ENCODE peak calls at places on chromosomes 2 and 18, in five cellular contexts. Q, O, M, A and F are unnamed samples.

GRCh38 chr18:50726960-50727589 is 92.7 kb downstream of the MRO start:
- DNase-seq in Q (peak), O (no peak), M (no peak), A (peak), F (no peak)

GRCh38 chr2:176675557-176676256 is 406.5 kb downstream of the MTX2 start:
- DNase-seq in Q (peak), O (no peak), M (no peak), A (peak), F (no peak)

GRCh38 chr2:236773206-236773605 is 203.6 kb downstream of the ACKR3 start:
- DNase-seq in Q (no peak), O (no peak), M (no peak), A (no peak), F (no peak)

GRCh38 chr2:235468978-235469694 is 24.7 kb upstream of the AGAP1 start:
- DNase-seq in Q (peak), O (no peak), M (peak), A (no peak), F (no peak)

GRCh38 chr2:25041307-25041927 is 459 bp upstream of the EFR3B start:
- DNase-seq in Q (peak), O (no peak), M (peak), A (peak), F (no peak)

GRCh38 chr2:70141754-70142589 is 48.8 kb downstream of the C2orf42 start:
- DNase-seq in Q (peak), O (no peak), M (no peak), A (peak), F (no peak)

GRCh38 chr2:18980104-18980777 is 378.2 kb downstream of the OSR1 start:
- DNase-seq in Q (no peak), O (no peak), M (no peak), A (no peak), F (no peak)

GRCh38 chr2:137659616-137660015 is 304.7 kb upstream of the HNMT start:
- DNase-seq in Q (peak), O (no peak), M (no peak), A (peak), F (no peak)

GRCh38 chr2:62423235-62423634 is 82.8 kb downstream of the TMEM17 start:
- DNase-seq in Q (no peak), O (no peak), M (no peak), A (no peak), F (no peak)

GRCh38 chr2:26970928-26971627 is 641 bp downstream of the MAPRE3 start:
- DNase-seq in Q (peak), O (peak), M (peak), A (no peak), F (no peak)

GRCh38 chr18:62925031-62925688 is 209.8 kb downstream of the PHLPP1 start:
- DNase-seq in Q (no peak), O (no peak), M (no peak), A (no peak), F (no peak)

GRCh38 chr2:150911766-150912280 is 349.8 kb downstream of the RBM43 start:
- DNase-seq in Q (no peak), O (no peak), M (peak), A (no peak), F (no peak)

GRCh38 chr2:43518182-43518581 is 77.7 kb downstream of the THADA start:
- DNase-seq in Q (peak), O (no peak), M (no peak), A (no peak), F (no peak)

GRCh38 chr2:37645363-37645762 is 26.1 kb downstream of the CDC42EP3 start:
- DNase-seq in Q (no peak), O (no peak), M (no peak), A (no peak), F (no peak)

GRCh38 chr2:223238301-223238700 is 186.3 kb downstream of the KCNE4 start:
- DNase-seq in Q (no peak), O (no peak), M (no peak), A (no peak), F (no peak)

GRCh38 chr2:61144697-61145268 is 17.2 kb upstream of the C2orf74 start:
- DNase-seq in Q (peak), O (peak), M (peak), A (peak), F (no peak)

GRCh38 chr2:43831438-43832294 is 7.0 kb downstream of the ABCG5 start:
- DNase-seq in Q (no peak), O (no peak), M (no peak), A (no peak), F (no peak)

GRCh38 chr18:27185025-27185763 is at the start of gene CHST9:
- DNase-seq in Q (peak), O (no peak), M (no peak), A (peak), F (no peak)

GRCh38 chr2:241796209-241796608 is 12.8 kb upstream of the NEU4 start:
- DNase-seq in Q (no peak), O (no peak), M (peak), A (no peak), F (no peak)